ENCODE peak calls at places on chromosomes 2 and 18, in seven cellular contexts. F, C, Q, S, H, T and B are unnamed samples.

GRCh38 chr2:10346929-10347558 is 44.3 kb downstream of the HPCAL1 start:
- DNase-seq in F (peak; percentile 48), C (peak; percentile 54), Q (no peak), S (no peak), H (no peak), T (no peak), B (no peak)

GRCh38 chr2:171086352-171087290 is 74.1 kb downstream of the TLK1 start:
- DNase-seq in F (peak; percentile 83), C (peak; percentile 26), Q (peak; percentile 67), S (peak; percentile 75), H (no peak), T (peak; percentile 29), B (peak; percentile 66)

GRCh38 chr18:69845588-69846506 is 101.8 kb downstream of the CD226 start:
- DNase-seq in F (no peak), C (peak; percentile 24), Q (no peak), S (no peak), H (no peak), T (no peak), B (peak; percentile 26)

GRCh38 chr18:9474103-9474982 is 970 bp upstream of the RALBP1 start:
- DNase-seq in F (peak; percentile 86), C (no peak), Q (peak; percentile 11), S (peak; percentile 68), H (peak; percentile 51), T (peak; percentile 79), B (no peak)

GRCh38 chr2:97870396-97870843 is 125.3 kb downstream of the TMEM131 start:
- DNase-seq in F (peak; percentile 44), C (no peak), Q (no peak), S (peak; percentile 86), H (no peak), T (peak; percentile 86), B (peak; percentile 89)

GRCh38 chr2:110744429-110744828 is 12.1 kb downstream of the ACOXL start:
- DNase-seq in F (no peak), C (no peak), Q (no peak), S (no peak), H (no peak), T (no peak), B (no peak)

GRCh38 chr2:239601201-239601851 is 200.5 kb upstream of the HDAC4 start:
- DNase-seq in F (no peak), C (peak; percentile 81), Q (peak; percentile 58), S (no peak), H (peak; percentile 42), T (no peak), B (no peak)

GRCh38 chr2:69554981-69555380 is 88.6 kb downstream of the AAK1 start:
- DNase-seq in F (peak; percentile 89), C (no peak), Q (no peak), S (no peak), H (no peak), T (no peak), B (peak; percentile 52)

GRCh38 chr18:79877163-79878091 is 74.0 kb downstream of the SLC66A2 start:
- DNase-seq in F (no peak), C (peak; percentile 85), Q (peak; percentile 54), S (no peak), H (no peak), T (no peak), B (no peak)

GRCh38 chr2:204950695-204951094 is 405.4 kb downstream of the PARD3B start:
- DNase-seq in F (no peak), C (no peak), Q (no peak), S (peak; percentile 39), H (no peak), T (peak; percentile 32), B (no peak)

GRCh38 chr2:30948857-30949256 is 141.6 kb upstream of the CAPN13 start:
- DNase-seq in F (no peak), C (no peak), Q (no peak), S (no peak), H (no peak), T (no peak), B (no peak)